ENCODE peak calls at places on chromosomes 7 and 10, in seven cellular contexts. One of them, this sample, is unnamed.

GRCh38 chr7:77727936-77728701 is 31.9 kb downstream of the RSBN1L start:
- DNase-seq in fibroblast of mammary gland: peak; percentile 31
- DNase-seq in prostate gland: no peak
- DNase-seq in AG04449: no peak
- DNase-seq in B cell: no peak
- DNase-seq in nephron progenitor cell: no peak
- DNase-seq in PC-9: no peak
- DNase-seq in this sample: no peak

GRCh38 chr7:30740417-30741181 is 11.3 kb upstream of the INMT start:
- DNase-seq in fibroblast of mammary gland: peak; percentile 63
- DNase-seq in nephron progenitor cell: peak; percentile 87
- DNase-seq in B cell: peak; percentile 82
- DNase-seq in prostate gland: peak; percentile 57
- DNase-seq in PC-9: peak; percentile 63
- DNase-seq in AG04449: no peak
- DNase-seq in this sample: peak; percentile 73

GRCh38 chr10:97319671-97320479 is 804 bp downstream of the FRAT1 start:
- DNase-seq in B cell: peak; percentile 83
- DNase-seq in PC-9: no peak
- DNase-seq in prostate gland: no peak
- DNase-seq in AG04449: no peak
- DNase-seq in fibroblast of mammary gland: peak; percentile 14
- DNase-seq in nephron progenitor cell: peak; percentile 64
- DNase-seq in this sample: peak; percentile 61

GRCh38 chr10:104123397-104123796 is 1.4 kb downstream of the SFR1 start:
- DNase-seq in PC-9: no peak
- DNase-seq in AG04449: no peak
- DNase-seq in B cell: no peak
- DNase-seq in fibroblast of mammary gland: peak; percentile 49
- DNase-seq in prostate gland: no peak
- DNase-seq in nephron progenitor cell: no peak
- DNase-seq in this sample: no peak

GRCh38 chr10:73876157-73876556 is 1.8 kb upstream of the CAMK2G start:
- DNase-seq in PC-9: peak; percentile 83
- DNase-seq in AG04449: no peak
- DNase-seq in B cell: no peak
- DNase-seq in fibroblast of mammary gland: no peak
- DNase-seq in prostate gland: no peak
- DNase-seq in nephron progenitor cell: no peak
- DNase-seq in this sample: no peak

GRCh38 chr10:59872892-59873463 is 33.4 kb downstream of the CCDC6 start:
- DNase-seq in PC-9: no peak
- DNase-seq in prostate gland: peak; percentile 66
- DNase-seq in AG04449: peak; percentile 78
- DNase-seq in fibroblast of mammary gland: peak; percentile 96
- DNase-seq in B cell: no peak
- DNase-seq in nephron progenitor cell: no peak
- DNase-seq in this sample: no peak

GRCh38 chr10:101291254-101292193 is 62.3 kb upstream of the LBX1 start:
- DNase-seq in AG04449: no peak
- DNase-seq in B cell: peak; percentile 83
- DNase-seq in PC-9: no peak
- DNase-seq in nephron progenitor cell: peak; percentile 93
- DNase-seq in prostate gland: peak; percentile 24
- DNase-seq in fibroblast of mammary gland: peak; percentile 14
- DNase-seq in this sample: peak; percentile 94

GRCh38 chr7:68770649-68771048 is 827.6 kb upstream of the AUTS2 start:
- DNase-seq in PC-9: no peak
- DNase-seq in B cell: no peak
- DNase-seq in AG04449: no peak
- DNase-seq in prostate gland: no peak
- DNase-seq in nephron progenitor cell: peak; percentile 13
- DNase-seq in fibroblast of mammary gland: no peak
- DNase-seq in this sample: peak; percentile 43

GRCh38 chr10:74103560-74104248 is 46.9 kb downstream of the AP3M1 start:
- DNase-seq in nephron progenitor cell: no peak
- DNase-seq in PC-9: no peak
- DNase-seq in AG04449: no peak
- DNase-seq in fibroblast of mammary gland: peak; percentile 38
- DNase-seq in prostate gland: no peak
- DNase-seq in B cell: no peak
- DNase-seq in this sample: no peak

GRCh38 chr7:111180273-111180814 is 89.4 kb downstream of the LRRN3 start:
- DNase-seq in PC-9: no peak
- DNase-seq in nephron progenitor cell: no peak
- DNase-seq in fibroblast of mammary gland: no peak
- DNase-seq in B cell: no peak
- DNase-seq in prostate gland: no peak
- DNase-seq in AG04449: no peak
- DNase-seq in this sample: no peak

GRCh38 chr10:103204353-103205255 is 11.5 kb upstream of the NT5C2 start:
- DNase-seq in B cell: no peak
- DNase-seq in AG04449: no peak
- DNase-seq in fibroblast of mammary gland: no peak
- DNase-seq in prostate gland: no peak
- DNase-seq in PC-9: peak; percentile 35
- DNase-seq in nephron progenitor cell: no peak
- DNase-seq in this sample: no peak

GRCh38 chr10:71705582-71705981 is 14.0 kb downstream of the C10orf105 start:
- DNase-seq in fibroblast of mammary gland: no peak
- DNase-seq in prostate gland: no peak
- DNase-seq in PC-9: no peak
- DNase-seq in AG04449: no peak
- DNase-seq in nephron progenitor cell: no peak
- DNase-seq in B cell: no peak
- DNase-seq in this sample: peak; percentile 47
- TF ChIP-seq CTCF in fibroblast of mammary gland: no peak
- TF ChIP-seq CTCF in prostate gland: no peak
- TF ChIP-seq CTCF in PC-9: no peak
- TF ChIP-seq CTCF in AG04449: no peak
- TF ChIP-seq CTCF in nephron progenitor cell: no peak
- TF ChIP-seq CTCF in B cell: no peak
- TF ChIP-seq CTCF in this sample: peak; percentile 15

DNA sequence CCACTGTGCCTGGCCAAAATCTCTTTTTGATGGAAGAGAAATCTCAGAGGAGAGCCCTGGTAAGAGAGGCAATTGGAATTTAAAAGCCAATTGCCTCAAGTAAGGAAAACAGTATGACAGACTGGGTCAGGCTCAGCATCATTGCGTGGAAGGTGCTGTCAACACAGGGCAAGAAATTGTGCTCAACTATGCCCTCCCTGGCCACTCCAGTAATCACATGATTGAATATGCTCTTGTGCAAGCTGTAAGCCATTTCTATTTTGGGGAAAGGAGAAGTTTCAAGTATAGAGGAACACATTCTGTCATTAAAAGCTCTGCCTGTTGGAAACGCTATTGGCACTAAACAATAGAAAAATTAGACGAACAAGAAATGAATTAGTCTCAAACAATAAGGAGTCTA is 1127.7 kb downstream of the REEP3 start:
- DNase-seq in PC-9: no peak
- DNase-seq in nephron progenitor cell: no peak
- DNase-seq in AG04449: no peak
- DNase-seq in prostate gland: no peak
- DNase-seq in B cell: no peak
- DNase-seq in fibroblast of mammary gland: no peak
- DNase-seq in this sample: peak; percentile 12
- TF ChIP-seq CTCF in PC-9: no peak
- TF ChIP-seq CTCF in nephron progenitor cell: no peak
- TF ChIP-seq CTCF in AG04449: no peak
- TF ChIP-seq CTCF in prostate gland: no peak
- TF ChIP-seq CTCF in B cell: no peak
- TF ChIP-seq CTCF in fibroblast of mammary gland: no peak
- TF ChIP-seq CTCF in this sample: peak; percentile 31

GRCh38 chr7:25385731-25386136 is 157.4 kb upstream of the NPVF start:
- DNase-seq in nephron progenitor cell: no peak
- DNase-seq in PC-9: no peak
- DNase-seq in fibroblast of mammary gland: no peak
- DNase-seq in B cell: no peak
- DNase-seq in prostate gland: no peak
- DNase-seq in AG04449: no peak
- DNase-seq in this sample: no peak
- TF ChIP-seq CTCF in nephron progenitor cell: no peak
- TF ChIP-seq CTCF in PC-9: no peak
- TF ChIP-seq CTCF in fibroblast of mammary gland: no peak
- TF ChIP-seq CTCF in B cell: no peak
- TF ChIP-seq CTCF in prostate gland: no peak
- TF ChIP-seq CTCF in AG04449: no peak
- TF ChIP-seq CTCF in this sample: no peak

GRCh38 chr7:149624419-149625338 is 127.1 kb upstream of the ZNF746 start:
- DNase-seq in PC-9: peak; percentile 85
- DNase-seq in AG04449: peak; percentile 31
- DNase-seq in fibroblast of mammary gland: peak; percentile 89
- DNase-seq in B cell: peak; percentile 92
- DNase-seq in nephron progenitor cell: peak; percentile 98
- DNase-seq in prostate gland: peak; percentile 90
- DNase-seq in this sample: peak; percentile 94
- TF ChIP-seq CTCF in PC-9: peak; percentile 91
- TF ChIP-seq CTCF in AG04449: peak; percentile 92
- TF ChIP-seq CTCF in fibroblast of mammary gland: peak; percentile 39
- TF ChIP-seq CTCF in B cell: peak; percentile 93
- TF ChIP-seq CTCF in nephron progenitor cell: peak; percentile 92
- TF ChIP-seq CTCF in prostate gland: peak; percentile 96
- TF ChIP-seq CTCF in this sample: peak; percentile 89

GRCh38 chr7:127628445-127628844 is 10.5 kb upstream of the PAX4 start:
- DNase-seq in prostate gland: no peak
- DNase-seq in AG04449: no peak
- DNase-seq in B cell: no peak
- DNase-seq in PC-9: no peak
- DNase-seq in fibroblast of mammary gland: no peak
- DNase-seq in nephron progenitor cell: peak; percentile 16
- DNase-seq in this sample: no peak
- TF ChIP-seq CTCF in prostate gland: no peak
- TF ChIP-seq CTCF in AG04449: no peak
- TF ChIP-seq CTCF in B cell: no peak
- TF ChIP-seq CTCF in PC-9: no peak
- TF ChIP-seq CTCF in fibroblast of mammary gland: no peak
- TF ChIP-seq CTCF in nephron progenitor cell: no peak
- TF ChIP-seq CTCF in this sample: peak; percentile 27

GRCh38 chr7:41974835-41975234 is 262.2 kb downstream of the GLI3 start:
- DNase-seq in AG04449: no peak
- DNase-seq in PC-9: peak; percentile 30
- DNase-seq in B cell: no peak
- DNase-seq in nephron progenitor cell: no peak
- DNase-seq in fibroblast of mammary gland: no peak
- DNase-seq in prostate gland: no peak
- DNase-seq in this sample: no peak
- TF ChIP-seq CTCF in AG04449: no peak
- TF ChIP-seq CTCF in PC-9: no peak
- TF ChIP-seq CTCF in B cell: no peak
- TF ChIP-seq CTCF in nephron progenitor cell: no peak
- TF ChIP-seq CTCF in fibroblast of mammary gland: peak; percentile 5
- TF ChIP-seq CTCF in prostate gland: no peak
- TF ChIP-seq CTCF in this sample: no peak

GRCh38 chr7:28133872-28134271 is 46.7 kb downstream of the JAZF1 start:
- DNase-seq in nephron progenitor cell: no peak
- DNase-seq in B cell: no peak
- DNase-seq in AG04449: no peak
- DNase-seq in fibroblast of mammary gland: no peak
- DNase-seq in PC-9: no peak
- DNase-seq in prostate gland: no peak
- DNase-seq in this sample: no peak

GRCh38 chr7:28126047-28127041 is 54.3 kb downstream of the JAZF1 start:
- DNase-seq in nephron progenitor cell: no peak
- DNase-seq in PC-9: no peak
- DNase-seq in B cell: no peak
- DNase-seq in fibroblast of mammary gland: no peak
- DNase-seq in prostate gland: no peak
- DNase-seq in AG04449: no peak
- DNase-seq in this sample: no peak

GRCh38 chr7:28128608-28129007 is 52.0 kb downstream of the JAZF1 start:
- DNase-seq in B cell: no peak
- DNase-seq in AG04449: peak; percentile 66
- DNase-seq in PC-9: no peak
- DNase-seq in nephron progenitor cell: no peak
- DNase-seq in fibroblast of mammary gland: no peak
- DNase-seq in prostate gland: no peak
- DNase-seq in this sample: no peak

GRCh38 chr7:28132959-28133745 is 47.4 kb downstream of the JAZF1 start:
- DNase-seq in fibroblast of mammary gland: peak; percentile 67
- DNase-seq in B cell: no peak
- DNase-seq in prostate gland: no peak
- DNase-seq in PC-9: no peak
- DNase-seq in nephron progenitor cell: no peak
- DNase-seq in AG04449: no peak
- DNase-seq in this sample: no peak

DNA sequence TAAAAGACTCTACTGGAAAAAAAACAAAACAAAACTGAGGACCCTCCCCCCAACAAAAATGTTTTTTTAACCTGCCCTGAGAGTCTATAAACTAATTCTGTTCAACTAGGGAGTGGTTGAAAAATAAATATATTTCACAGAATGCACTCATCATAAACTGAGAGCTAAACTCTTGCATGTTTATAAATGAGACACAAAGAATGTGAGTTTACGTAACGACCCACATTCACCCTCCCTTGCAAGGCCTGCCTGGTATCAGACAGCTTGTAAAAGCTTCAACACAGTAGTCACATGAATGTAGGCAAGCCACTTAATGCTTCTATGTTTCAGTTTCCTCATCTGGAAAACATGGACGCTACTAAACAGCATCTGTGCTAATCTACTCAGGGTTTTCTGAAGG is 50.3 kb downstream of the JAZF1 start:
- DNase-seq in nephron progenitor cell: no peak
- DNase-seq in B cell: no peak
- DNase-seq in AG04449: peak; percentile 79
- DNase-seq in PC-9: no peak
- DNase-seq in fibroblast of mammary gland: peak; percentile 31
- DNase-seq in prostate gland: no peak
- DNase-seq in this sample: no peak
- TF ChIP-seq CTCF in nephron progenitor cell: no peak
- TF ChIP-seq CTCF in B cell: no peak
- TF ChIP-seq CTCF in AG04449: no peak
- TF ChIP-seq CTCF in PC-9: no peak
- TF ChIP-seq CTCF in fibroblast of mammary gland: no peak
- TF ChIP-seq CTCF in prostate gland: no peak
- TF ChIP-seq CTCF in this sample: no peak